ENCODE peak calls at places on chromosomes 11 and 22, in four cellular contexts. Y, A, Q and R are unnamed samples.

GRCh38 chr11:44999068-44999467 is 48.4 kb upstream of the TP53I11 start:
- DNase-seq in Y (no peak), A (no peak), Q (no peak), R (no peak)

GRCh38 chr22:22576244-22576988 is 17.4 kb upstream of the PRAME start:
- DNase-seq in Y (peak; percentile 31), A (peak; percentile 50), Q (peak; percentile 45), R (peak; percentile 51)

GRCh38 chr22:31451709-31452571 is 37.7 kb downstream of the EIF4ENIF1 start:
- DNase-seq in Y (peak; percentile 24), A (peak; percentile 8), Q (peak; percentile 62), R (no peak)

GRCh38 chr22:42641801-42642413 is 1.5 kb upstream of the ATP5MGL start:
- DNase-seq in Y (no peak), A (no peak), Q (no peak), R (no peak)

GRCh38 chr11:2538951-2539735 is 94.3 kb downstream of the KCNQ1 start:
- DNase-seq in Y (no peak), A (no peak), Q (no peak), R (no peak)

GRCh38 chr22:38218661-38219331 is 17.0 kb downstream of the MAFF start:
- DNase-seq in Y (no peak), A (peak; percentile 78), Q (peak; percentile 90), R (peak; percentile 35)

GRCh38 chr22:25057013-25057881 is 104.7 kb downstream of the KIAA1671 start:
- DNase-seq in Y (peak; percentile 70), A (peak; percentile 72), Q (peak; percentile 43), R (peak; percentile 88)

GRCh38 chr11:124725719-124726105 is 14.0 kb upstream of the NRGN start:
- DNase-seq in Y (no peak), A (no peak), Q (peak; percentile 35), R (no peak)

GRCh38 chr11:78331711-78332110 is 85.9 kb downstream of the GAB2 start:
- DNase-seq in Y (no peak), A (no peak), Q (no peak), R (no peak)

GRCh38 chr11:79244175-79244804 is 196.5 kb downstream of the TENM4 start:
- DNase-seq in Y (no peak), A (no peak), Q (peak; percentile 84), R (no peak)

GRCh38 chr11:17386331-17387084 is 2.0 kb downstream of the KCNJ11 start:
- DNase-seq in Y (peak; percentile 66), A (peak; percentile 79), Q (peak; percentile 35), R (peak; percentile 70)

GRCh38 chr11:26551186-26551801 is 20.8 kb downstream of the MUC15 start:
- DNase-seq in Y (no peak), A (no peak), Q (no peak), R (no peak)

GRCh38 chr11:121572581-121573059 is 119.9 kb upstream of the SORL1-AS1 start:
- DNase-seq in Y (no peak), A (no peak), Q (no peak), R (no peak)

GRCh38 chr11:36775157-36775556 is 177.1 kb upstream of the RAG2 start:
- DNase-seq in Y (no peak), A (no peak), Q (no peak), R (no peak)

GRCh38 chr11:7019500-7020182 is 505 bp downstream of the ZNF214 start:
- DNase-seq in Y (peak; percentile 13), A (peak; percentile 32), Q (peak; percentile 5), R (no peak)

GRCh38 chr11:73876424-73877300 is at the start of the genes COA4 and PAAF1:
- DNase-seq in Y (peak; percentile 95), A (peak; percentile 94), Q (peak; percentile 87), R (peak; percentile 97)
- TF ChIP-seq CTCF in Y (no peak), A (no peak), Q (no peak), R (no peak)

DNA sequence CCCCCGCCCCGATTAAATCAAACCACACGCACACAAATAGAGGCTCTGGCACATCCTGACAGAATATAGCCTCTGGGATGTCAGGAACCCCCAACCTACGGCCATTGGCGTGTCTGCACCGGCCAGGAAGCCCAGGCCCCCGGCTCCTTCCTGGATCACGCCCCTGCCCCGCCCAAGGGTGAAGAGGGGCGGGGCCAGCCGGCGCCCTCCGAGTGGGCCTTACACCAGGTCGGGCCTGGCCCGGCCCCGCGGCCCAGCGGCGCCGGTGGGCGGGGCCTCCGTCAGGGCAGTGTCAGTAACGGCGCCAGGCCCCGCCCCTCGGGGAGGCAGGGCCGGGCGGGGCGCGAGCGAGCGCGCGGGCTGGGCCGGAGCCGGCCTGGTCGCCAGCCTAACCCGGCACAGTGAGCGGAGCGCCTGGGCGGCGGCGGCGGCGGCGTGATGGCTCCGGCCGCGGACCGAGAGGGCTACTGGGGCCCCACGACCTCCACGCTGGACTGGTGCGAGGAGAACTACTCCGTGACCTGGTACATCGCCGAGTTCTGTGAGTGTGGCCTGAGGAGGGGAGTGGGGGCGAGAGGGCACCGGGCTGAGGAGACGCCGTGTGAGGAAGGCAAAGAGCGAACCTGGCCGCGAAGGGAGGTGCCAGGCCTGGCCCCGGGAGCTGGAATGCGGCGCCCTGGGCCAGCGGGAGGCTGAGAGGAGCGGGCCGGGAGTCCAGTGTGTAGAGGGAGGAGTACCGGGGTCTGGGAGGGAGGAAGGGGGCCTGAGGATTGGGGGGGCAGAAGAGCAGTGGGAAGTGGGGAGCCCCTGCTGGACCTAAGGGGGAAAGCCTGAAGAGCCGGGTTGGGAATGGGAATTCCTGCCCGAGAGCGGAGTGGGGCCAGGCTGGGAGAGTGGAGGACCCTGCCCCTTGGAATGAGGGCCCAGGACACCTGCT is at the start of gene ACER3:
- DNase-seq in Y (peak; percentile 99), A (peak; percentile 92), Q (peak; percentile 69), R (peak; percentile 92)
- TF ChIP-seq CTCF in Y (no peak), A (no peak), Q (peak; percentile 61), R (no peak)

GRCh38 chr22:36284171-36284571 is 31.2 kb downstream of the APOL1 start:
- DNase-seq in Y (no peak), A (no peak), Q (no peak), R (no peak)
- TF ChIP-seq CTCF in Y (no peak), A (no peak), Q (no peak), R (no peak)

GRCh38 chr11:133930053-133930766 is 26.6 kb downstream of the IGSF9B start:
- DNase-seq in Y (no peak), A (no peak), Q (no peak), R (no peak)

GRCh38 chr11:133931449-133932060 is 25.2 kb downstream of the IGSF9B start:
- DNase-seq in Y (no peak), A (no peak), Q (no peak), R (no peak)

GRCh38 chr11:133928628-133929059 is 28.1 kb downstream of the IGSF9B start:
- DNase-seq in Y (no peak), A (no peak), Q (no peak), R (peak; percentile 89)

GRCh38 chr11:133929401-133930052 is 27.2 kb downstream of the IGSF9B start:
- DNase-seq in Y (no peak), A (no peak), Q (no peak), R (no peak)

DNA sequence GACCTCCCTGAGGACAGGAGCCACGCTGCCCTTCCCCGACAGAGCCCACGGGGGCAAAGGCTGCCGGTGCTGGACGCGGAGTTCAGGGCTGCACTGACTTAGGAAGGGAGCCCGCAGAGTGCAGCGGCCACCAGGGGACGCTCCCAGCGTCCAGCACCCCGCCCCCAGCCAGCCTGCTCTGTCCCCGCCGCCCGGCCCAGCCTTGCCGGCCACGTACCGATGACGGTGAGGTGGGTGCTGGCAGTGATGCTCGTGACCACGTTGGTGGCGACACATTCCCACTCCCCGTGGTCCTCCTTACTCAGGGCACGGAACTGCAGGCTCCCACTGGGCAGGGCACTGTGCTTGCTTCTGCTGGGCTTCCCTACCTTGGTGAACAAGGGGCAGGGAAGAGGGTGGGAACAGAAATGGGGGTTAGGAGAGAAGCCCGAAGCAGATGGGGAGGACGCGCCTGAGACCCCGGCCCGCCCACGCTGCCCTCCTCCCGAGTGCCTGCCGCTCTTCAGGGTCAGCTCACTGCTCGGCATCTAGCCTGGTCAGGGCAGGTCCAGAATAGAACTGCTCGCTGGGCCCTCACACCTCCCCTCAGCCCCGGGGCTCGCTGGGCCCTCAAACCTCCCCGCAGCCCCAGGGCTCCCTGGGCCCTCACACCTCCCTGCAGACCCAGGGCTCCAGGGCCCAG is 25.9 kb downstream of the IGSF9B start:
- DNase-seq in Y (no peak), A (no peak), Q (no peak), R (no peak)
- TF ChIP-seq CTCF in Y (peak; percentile 20), A (no peak), Q (peak; percentile 35), R (no peak)

DNA sequence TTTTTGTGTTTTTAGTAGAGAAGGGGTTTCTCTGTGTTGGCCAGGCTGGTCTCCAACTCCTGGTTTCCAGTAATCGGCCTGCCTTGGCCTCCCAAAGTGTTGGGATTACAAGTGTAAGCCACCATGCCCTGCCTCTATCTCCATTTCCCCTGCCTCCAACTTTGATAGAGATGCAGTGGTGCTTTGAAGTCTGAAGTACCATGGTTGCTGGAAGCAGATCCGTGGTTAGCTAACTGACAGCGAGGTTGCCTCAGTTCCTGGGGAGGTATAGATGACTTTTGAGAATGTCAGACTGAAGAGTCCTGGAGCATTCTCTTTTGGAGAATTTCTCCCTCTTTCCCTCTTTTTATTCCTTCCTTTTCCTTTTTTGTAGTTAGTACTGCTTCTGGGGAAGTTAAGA is 111.5 kb upstream of the RRM1 start:
- DNase-seq in Y (no peak), A (no peak), Q (no peak), R (no peak)
- TF ChIP-seq CTCF in Y (no peak), A (no peak), Q (no peak), R (no peak)

GRCh38 chr22:36946436-36947158 is 33.2 kb downstream of the CSF2RB start:
- DNase-seq in Y (no peak), A (no peak), Q (no peak), R (no peak)
- TF ChIP-seq CTCF in Y (peak; percentile 51), A (no peak), Q (peak; percentile 34), R (no peak)

DNA sequence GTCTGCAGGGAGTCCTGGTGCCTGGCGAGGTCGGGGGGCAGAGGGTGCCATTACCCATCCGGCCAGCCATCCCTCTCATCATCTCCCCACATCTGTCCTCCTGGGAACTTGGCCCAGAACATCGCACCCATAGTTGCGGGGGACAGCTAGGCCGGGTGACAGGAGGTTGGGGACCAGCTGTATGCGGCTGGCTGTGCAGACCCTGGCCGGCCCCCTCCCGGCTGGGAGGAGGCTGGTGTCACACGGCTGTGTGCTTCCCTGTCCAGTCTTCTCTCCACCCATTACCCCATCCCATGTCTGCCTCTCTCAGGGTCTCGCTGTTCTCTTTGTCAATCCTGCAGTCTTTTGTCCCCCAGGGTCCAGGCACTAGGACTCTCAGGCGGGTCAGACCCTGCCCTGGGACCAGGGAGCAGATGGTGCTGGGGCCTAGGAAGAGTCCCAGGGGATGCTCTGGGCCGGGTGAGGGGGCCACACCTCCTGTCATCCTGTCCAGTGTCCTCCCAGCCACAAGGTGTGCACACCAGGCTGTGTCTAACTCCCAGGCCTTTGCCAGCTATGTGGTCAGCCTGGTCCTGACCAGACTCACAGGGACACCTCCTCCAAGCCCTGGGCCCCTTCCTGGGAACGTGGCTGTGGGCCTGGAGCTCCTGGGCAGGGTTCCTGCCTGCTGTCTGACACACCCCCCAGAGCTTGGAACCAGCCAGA is 6.4 kb upstream of the TBX1 start:
- DNase-seq in Y (no peak), A (no peak), Q (no peak), R (no peak)
- TF ChIP-seq CTCF in Y (no peak), A (no peak), Q (no peak), R (no peak)

GRCh38 chr11:11667056-11667455 is 45.3 kb upstream of the GALNT18 start:
- DNase-seq in Y (no peak), A (no peak), Q (no peak), R (no peak)
- TF ChIP-seq CTCF in Y (peak; percentile 11), A (no peak), Q (peak; percentile 18), R (no peak)